ENCODE peak calls at places on chromosomes 1 and 21, in four cellular contexts. E is effector memory CD8-positive, alpha-beta T cell; K is activated T-helper 1 cell treated with Interleukin-2 at 50 U/mL for 16 hours; M is tibial artery. P is an unnamed sample.

GRCh38 chr21:8990326-8991087 is 1530.9 kb upstream of the TPTE start:
- DNase-seq in E (no peak), K (no peak), M (no peak), P (no peak)

GRCh38 chr1:93448292-93448982 is 519 bp downstream of the FNBP1L start:
- DNase-seq in E (no peak), K (no peak), M (no peak), P (peak)

GRCh38 chr1:51189421-51190073 is 46.5 kb upstream of the RNF11 start:
- DNase-seq in E (peak), K (no peak), M (no peak), P (peak)

GRCh38 chr1:157237522-157237921 is 99.3 kb upstream of the ETV3 start:
- DNase-seq in E (no peak), K (no peak), M (no peak), P (no peak)

GRCh38 chr1:117512728-117513321 is 93.0 kb upstream of the TENT5C start:
- DNase-seq in E (no peak), K (no peak), M (no peak), P (peak)

GRCh38 chr1:205365945-205366463 is 9.3 kb upstream of the KLHDC8A start:
- DNase-seq in E (no peak), K (no peak), M (no peak), P (no peak)

GRCh38 chr1:44803312-44804095 is 3.3 kb downstream of the PLK3 start:
- DNase-seq in E (no peak), K (no peak), M (peak), P (no peak)

GRCh38 chr1:191641420-191642215 is 516.6 kb upstream of the RGS18 start:
- DNase-seq in E (no peak), K (no peak), M (no peak), P (peak)

GRCh38 chr1:246597340-246597739 is 31.1 kb downstream of the CNST start:
- DNase-seq in E (no peak), K (no peak), M (peak), P (peak)

GRCh38 chr1:225662155-225662554 is 9.2 kb upstream of the ENAH start:
- DNase-seq in E (no peak), K (no peak), M (no peak), P (no peak)

GRCh38 chr1:44146536-44147361 is 5.3 kb upstream of the KLF18 start:
- DNase-seq in E (no peak), K (no peak), M (no peak), P (no peak)

GRCh38 chr1:218983848-218984247 is 189.8 kb upstream of the LYPLAL1 start:
- DNase-seq in E (no peak), K (no peak), M (no peak), P (no peak)

P was measured in LoVo.